ENCODE peak calls at places on chromosomes 11 and 22, in five cellular contexts. Y is uterus; I is naive thymus-derived CD8-positive, alpha-beta T cell; B is H9; G is stimulated activated naive CD8-positive, alpha-beta T cell treated with anti-CD3 and anti-CD28 coated beads, Interleukin-15, Interleukin-2, amounts not matched to agents 100 U/mL and 50 U/mL, for 24 hours. A is an unnamed sample.
A peak's percentile ranks its signal among the peaks of the same experiment; 100 is the strongest.

GRCh38 chr11:13486926-13487660 is 8.7 kb downstream of the PTH start:
- DNase-seq in G (peak; percentile 63), Y (no peak), B (peak; percentile 93), I (peak; percentile 81), A (peak; percentile 88)

GRCh38 chr22:43829448-43829821 is 17.3 kb upstream of the EFCAB6 start:
- DNase-seq in G (no peak), B (no peak), I (peak; percentile 40), Y (no peak), A (no peak)

GRCh38 chr11:119625206-119625988 is 103.6 kb downstream of the NECTIN1 start:
- DNase-seq in G (no peak), B (peak; percentile 25), I (peak; percentile 16), Y (no peak), A (no peak)

GRCh38 chr11:68312117-68312779 is at the start of gene LRP5:
- DNase-seq in G (peak; percentile 48), B (no peak), I (no peak), Y (no peak), A (no peak)

GRCh38 chr22:39083212-39084165 is 6.4 kb downstream of the APOBEC3G start:
- DNase-seq in B (no peak), G (no peak), Y (no peak), I (no peak), A (no peak)

GRCh38 chr22:44023404-44024287 is 456 bp upstream of the PARVB start:
- DNase-seq in I (no peak), Y (peak; percentile 27), B (peak; percentile 42), G (peak; percentile 60), A (peak; percentile 43)

GRCh38 chr11:130047141-130047540 is 22.6 kb upstream of the APLP2 start:
- DNase-seq in G (no peak), B (no peak), Y (no peak), I (no peak), A (no peak)

GRCh38 chr11:94315664-94316063 is 11.3 kb downstream of the IZUMO1R start:
- DNase-seq in G (no peak), Y (peak; percentile 83), I (no peak), B (no peak), A (no peak)

GRCh38 chr22:28837640-28838039 is 37.3 kb upstream of the XBP1 start:
- DNase-seq in Y (no peak), I (no peak), G (no peak), B (no peak), A (no peak)

GRCh38 chr11:14905104-14906033 is 13.3 kb upstream of the CYP2R1 start:
- DNase-seq in B (peak; percentile 90), Y (peak; percentile 17), I (peak; percentile 88), G (peak; percentile 76), A (peak; percentile 91)

GRCh38 chr11:19519912-19520641 is 192.6 kb upstream of the NAV2 start:
- DNase-seq in G (no peak), B (no peak), I (no peak), Y (no peak), A (no peak)

GRCh38 chr22:37896181-37896592 is 9.9 kb upstream of the MICALL1 start:
- DNase-seq in B (peak; percentile 50), G (peak; percentile 28), I (peak; percentile 72), Y (no peak), A (no peak)

GRCh38 chr11:45880772-45881570 is 4.5 kb upstream of the MAPK8IP1 start:
- DNase-seq in G (no peak), Y (no peak), I (no peak), B (no peak), A (no peak)

GRCh38 chr11:66221726-66222236 is 46.7 kb upstream of the RAB1B start:
- DNase-seq in Y (peak; percentile 13), B (peak; percentile 23), G (peak; percentile 20), I (no peak), A (no peak)

GRCh38 chr11:123103326-123103980 is 41.5 kb upstream of the HSPA8 start:
- DNase-seq in Y (peak; percentile 66), G (no peak), B (no peak), I (peak; percentile 65), A (peak; percentile 22)

GRCh38 chr11:119664063-119664572 is 64.9 kb downstream of the NECTIN1 start:
- DNase-seq in B (no peak), I (no peak), G (no peak), Y (no peak), A (peak; percentile 61)

GRCh38 chr22:23097412-23098229 is 27.3 kb downstream of the GNAZ start:
- DNase-seq in I (no peak), Y (no peak), B (no peak), G (no peak), A (no peak)

GRCh38 chr11:71931245-71931602 is 2.4 kb downstream of the RNF121 start:
- DNase-seq in I (no peak), B (no peak), G (no peak), Y (no peak), A (no peak)

GRCh38 chr11:128774593-128774992 is 80.7 kb downstream of the FLI1 start:
- DNase-seq in I (no peak), Y (no peak), B (no peak), G (no peak), A (no peak)

GRCh38 chr11:130162733-130163132 is 3.2 kb downstream of the ST14 start:
- DNase-seq in B (no peak), Y (no peak), I (no peak), G (no peak), A (no peak)

GRCh38 chr11:130469181-130469580 is 20.7 kb downstream of the ADAMTS15 start:
- DNase-seq in B (no peak), G (no peak), Y (no peak), I (no peak), A (no peak)

GRCh38 chr22:47215851-47216250 is 453.4 kb downstream of the TBC1D22A start:
- DNase-seq in I (no peak), Y (no peak), B (no peak), G (no peak), A (no peak)

GRCh38 chr11:130612291-130612802 is 163.9 kb downstream of the ADAMTS15 start:
- DNase-seq in Y (no peak), I (no peak), B (no peak), G (no peak), A (no peak)

GRCh38 chr11:96145163-96145585 is 197.8 kb downstream of the MAML2 start:
- DNase-seq in B (no peak), I (no peak), G (no peak), Y (no peak), A (no peak)

GRCh38 chr11:93857413-93858185 is 7.2 kb upstream of the VSTM5 start:
- DNase-seq in B (no peak), Y (no peak), G (no peak), I (no peak), A (no peak)

GRCh38 chr11:126416542-126417090 is 61.1 kb downstream of the ST3GAL4 start:
- DNase-seq in B (peak; percentile 89), I (peak; percentile 87), G (peak; percentile 81), Y (peak; percentile 91), A (peak; percentile 83)

GRCh38 chr22:40510965-40511364 is 125.6 kb downstream of the MRTFA start:
- DNase-seq in Y (no peak), I (no peak), G (no peak), B (no peak), A (no peak)

GRCh38 chr11:126153999-126154398 is 57.5 kb downstream of the RPUSD4 start:
- DNase-seq in I (no peak), Y (peak; percentile 66), G (no peak), B (no peak), A (no peak)

GRCh38 chr22:29469755-29470154 is 10.3 kb upstream of the NEFH start:
- DNase-seq in G (no peak), B (peak; percentile 58), I (no peak), Y (no peak), A (no peak)

GRCh38 chr11:69115586-69116560 is 39.9 kb upstream of the SMIM38 start:
- DNase-seq in B (no peak), G (no peak), Y (no peak), I (peak; percentile 16), A (no peak)

GRCh38 chr11:125429807-125430678 is 66.0 kb downstream of the FEZ1 start:
- DNase-seq in I (no peak), G (no peak), Y (no peak), B (no peak), A (no peak)

GRCh38 chr11:102886999-102887398 is 12.2 kb upstream of the MMP12 start:
- DNase-seq in B (no peak), I (no peak), G (no peak), Y (no peak), A (no peak)

GRCh38 chr11:76164861-76165751 is 41.2 kb downstream of the WNT11 start:
- DNase-seq in B (no peak), I (peak; percentile 24), Y (no peak), G (no peak), A (no peak)

GRCh38 chr11:97201743-97202612 is 812.2 kb downstream of the JRKL start:
- DNase-seq in Y (no peak), G (no peak), B (peak; percentile 31), I (no peak), A (no peak)

GRCh38 chr11:74050465-74050864 is 41.6 kb upstream of the UCP3 start:
- DNase-seq in G (no peak), I (no peak), Y (no peak), B (no peak), A (no peak)

GRCh38 chr22:23526588-23527315 is 53.3 kb downstream of the IGLL1 start:
- DNase-seq in B (no peak), I (no peak), Y (no peak), G (no peak), A (no peak)